ENCODE peak calls at places on chromosomes 6 and 20, in ten cellular contexts. G is IMR-90, T is heart left ventricle, O is ovary, L is uterus, U is sigmoid colon, D is body of pancreas, Q is tibial nerve, W is transverse colon, M is Peyer's patch. P is an unnamed sample. For H3K4me1, the result is how much of the 10 kb centered on the place peaks cover.

GRCh38 chr20:6395695-6396094 is 272.9 kb upstream of the FERMT1 start:
- DNase-seq in G (peak), T (no peak), O (no peak), L (no peak), U (no peak), D (no peak), Q (no peak), W (no peak), M (no peak), P (no peak)

GRCh38 chr20:44035924-44036323 is 121.3 kb downstream of the TOX2 start:
- DNase-seq in G (no peak), T (no peak), O (no peak), L (no peak), U (peak), D (no peak), Q (no peak), W (no peak), M (no peak), P (no peak)

GRCh38 chr6:157712585-157713295 is 110.3 kb upstream of the SNX9 start:
- DNase-seq in G (no peak), T (no peak), O (no peak), L (no peak), U (no peak), D (no peak), Q (no peak), W (no peak), M (no peak), P (no peak)

GRCh38 chr6:104227502-104227901 is 632.2 kb downstream of the HACE1 start:
- DNase-seq in G (no peak), T (no peak), O (no peak), L (no peak), U (no peak), D (no peak), Q (no peak), W (no peak), M (no peak), P (no peak)

GRCh38 chr6:165729307-165729936 is 66.4 kb upstream of the PDE10A start:
- DNase-seq in G (peak), T (no peak), O (peak), L (no peak), U (no peak), D (peak), Q (no peak), W (peak), M (no peak), P (no peak)

GRCh38 chr6:80528115-80528514 is 421.6 kb downstream of the BCKDHB start:
- DNase-seq in G (peak), T (no peak), O (no peak), L (no peak), U (no peak), D (no peak), Q (no peak), W (no peak), M (no peak), P (no peak)

GRCh38 chr20:44187054-44187762 is at the start of gene JPH2:
- DNase-seq in G (peak), T (peak), O (peak), L (peak), U (peak), D (peak), Q (no peak), W (peak), M (no peak), P (peak)

GRCh38 chr6:159665868-159666635 is 27.0 kb downstream of the SOD2 start:
- DNase-seq in G (peak), T (no peak), O (no peak), L (no peak), U (no peak), D (no peak), Q (no peak), W (no peak), M (no peak), P (no peak)

GRCh38 chr6:154508573-154509375 is 1.7 kb downstream of the CNKSR3 start:
- DNase-seq in G (peak), T (no peak), O (no peak), L (no peak), U (peak), D (no peak), Q (no peak), W (peak), M (no peak), P (no peak)

GRCh38 chr20:1946762-1947534 is 46.9 kb downstream of the PDYN start:
- DNase-seq in G (peak), T (no peak), O (peak), L (peak), U (peak), D (peak), Q (no peak), W (no peak), M (peak), P (peak)

GRCh38 chr20:13960525-13960924 is 29.9 kb downstream of the SEL1L2 start:
- DNase-seq in G (no peak), T (no peak), O (no peak), L (no peak), U (no peak), D (no peak), Q (no peak), W (no peak), M (no peak), P (no peak)

GRCh38 chr6:299050-299980 is 7.0 kb downstream of the DUSP22 start:
- DNase-seq in G (peak), T (no peak), O (no peak), L (no peak), U (no peak), D (peak), Q (no peak), W (no peak), M (no peak), P (no peak)

GRCh38 chr6:108831104-108831503 is 17.1 kb upstream of the ARMC2 start:
- DNase-seq in G (no peak), T (no peak), O (no peak), L (no peak), U (no peak), D (no peak), Q (no peak), W (no peak), M (no peak), P (no peak)

GRCh38 chr20:41133709-41134361 is 3.5 kb upstream of the PLCG1 start:
- DNase-seq in G (peak), T (no peak), O (no peak), L (no peak), U (no peak), D (no peak), Q (no peak), W (peak), M (peak), P (no peak)

GRCh38 chr6:145887969-145888368 is 73.4 kb upstream of the FBXO30 start:
- DNase-seq in G (peak), T (no peak), O (no peak), L (no peak), U (peak), D (no peak), Q (no peak), W (no peak), M (no peak), P (no peak)

GRCh38 chr6:157989541-157990289 is 8.1 kb downstream of the SYNJ2 start:
- DNase-seq in G (peak), T (peak), O (peak), L (peak), U (peak), D (peak), Q (no peak), W (peak), M (no peak), P (peak)

GRCh38 chr6:157172830-157173536 is 150.3 kb downstream of the TMEM242 start:
- DNase-seq in G (no peak), T (no peak), O (no peak), L (no peak), U (no peak), D (no peak), Q (no peak), W (no peak), M (no peak), P (no peak)

GRCh38 chr20:61932711-61933480 is 132.8 kb downstream of the TAF4 start:
- DNase-seq in G (no peak), T (no peak), O (no peak), L (no peak), U (peak), D (peak), Q (peak), W (no peak), M (no peak), P (no peak)

GRCh38 chr6:163532526-163533078 is 118.1 kb downstream of the QKI start:
- DNase-seq in G (no peak), T (no peak), O (no peak), L (no peak), U (no peak), D (no peak), Q (no peak), W (no peak), M (no peak), P (no peak)

GRCh38 chr6:19759117-19759880 is 77.9 kb upstream of the ID4 start:
- DNase-seq in G (peak), T (no peak), O (no peak), L (no peak), U (no peak), D (no peak), Q (no peak), W (no peak), M (no peak), P (no peak)

GRCh38 chr20:38143646-38144554 is 21.2 kb downstream of the TGM2 start:
- DNase-seq in G (peak), T (no peak), O (peak), L (peak), U (no peak), D (peak), Q (no peak), W (peak), M (no peak), P (no peak)

GRCh38 chr6:161003336-161003735 is 11.8 kb downstream of the MAP3K4 start:
- DNase-seq in G (peak), T (no peak), O (no peak), L (no peak), U (no peak), D (no peak), Q (no peak), W (no peak), M (no peak), P (no peak)

GRCh38 chr20:38581013-38581412 is at the start of gene ADIG:
- DNase-seq in G (no peak), T (peak), O (no peak), L (no peak), U (no peak), D (peak), Q (no peak), W (no peak), M (no peak), P (no peak)

GRCh38 chr20:1467355-1468116 is 887 bp upstream of the NSFL1C start:
- DNase-seq in G (no peak), T (no peak), O (no peak), L (no peak), U (no peak), D (peak), Q (no peak), W (peak), M (peak), P (peak)

GRCh38 chr6:129901910-129902309 is 40.8 kb upstream of the TMEM244 start:
- DNase-seq in G (peak), T (no peak), O (no peak), L (no peak), U (no peak), D (no peak), Q (no peak), W (no peak), M (no peak), P (no peak)

GRCh38 chr6:153357391-153357790 is 226.3 kb upstream of the RGS17 start:
- DNase-seq in G (no peak), T (no peak), O (no peak), L (no peak), U (no peak), D (no peak), Q (no peak), W (no peak), M (no peak), P (no peak)

GRCh38 chr6:31083742-31084354 is 28.5 kb downstream of the C6orf15 start:
- DNase-seq in G (peak), T (peak), O (peak), L (no peak), U (no peak), D (no peak), Q (no peak), W (peak), M (peak), P (peak)

GRCh38 chr6:88480822-88481221 is 314.7 kb upstream of the CNR1 start:
- DNase-seq in G (no peak), T (no peak), O (no peak), L (no peak), U (no peak), D (no peak), Q (no peak), W (no peak), M (no peak), P (no peak)

GRCh38 chr6:130466744-130467052 is 100.9 kb downstream of the TMEM200A start:
- DNase-seq in G (peak), T (no peak), O (no peak), L (no peak), U (no peak), D (no peak), Q (no peak), W (no peak), M (no peak), P (no peak)

GRCh38 chr20:37574199-37574890 is 46.7 kb upstream of the BLCAP start:
- DNase-seq in G (no peak), T (no peak), O (no peak), L (no peak), U (peak), D (no peak), Q (no peak), W (no peak), M (no peak), P (no peak)

GRCh38 chr6:101806241-101806640 is 412.7 kb downstream of the GRIK2 start:
- DNase-seq in G (peak), T (no peak), O (no peak), L (no peak), U (no peak), D (no peak), Q (no peak), W (no peak), M (no peak), P (no peak)

GRCh38 chr6:22569281-22570184 is at the start of gene HDGFL1:
- DNase-seq in G (no peak), T (no peak), O (no peak), L (no peak), U (no peak), D (peak), Q (no peak), W (no peak), M (no peak), P (no peak)

GRCh38 chr20:62370115-62370806 is 3.1 kb upstream of the LAMA5 start:
- DNase-seq in G (peak), T (peak), O (no peak), L (no peak), U (no peak), D (no peak), Q (peak), W (no peak), M (no peak), P (no peak)

GRCh38 chr6:43271944-43272343 is 26.1 kb upstream of the SLC22A7 start:
- DNase-seq in G (no peak), T (no peak), O (no peak), L (no peak), U (no peak), D (no peak), Q (no peak), W (no peak), M (no peak), P (no peak)

GRCh38 chr6:43274916-43275597 is 23.0 kb upstream of the SLC22A7 start:
- DNase-seq in G (no peak), T (no peak), O (no peak), L (no peak), U (no peak), D (peak), Q (no peak), W (peak), M (no peak), P (no peak)

GRCh38 chr6:43274127-43274915 is 23.7 kb upstream of the SLC22A7 start:
- DNase-seq in G (no peak), T (no peak), O (no peak), L (no peak), U (no peak), D (no peak), Q (no peak), W (no peak), M (no peak), P (no peak)

GRCh38 chr6:43275782-43276179 is 22.3 kb upstream of the SLC22A7 start:
- DNase-seq in G (no peak), T (no peak), O (no peak), L (no peak), U (no peak), D (no peak), Q (no peak), W (no peak), M (no peak), P (no peak)

DNA sequence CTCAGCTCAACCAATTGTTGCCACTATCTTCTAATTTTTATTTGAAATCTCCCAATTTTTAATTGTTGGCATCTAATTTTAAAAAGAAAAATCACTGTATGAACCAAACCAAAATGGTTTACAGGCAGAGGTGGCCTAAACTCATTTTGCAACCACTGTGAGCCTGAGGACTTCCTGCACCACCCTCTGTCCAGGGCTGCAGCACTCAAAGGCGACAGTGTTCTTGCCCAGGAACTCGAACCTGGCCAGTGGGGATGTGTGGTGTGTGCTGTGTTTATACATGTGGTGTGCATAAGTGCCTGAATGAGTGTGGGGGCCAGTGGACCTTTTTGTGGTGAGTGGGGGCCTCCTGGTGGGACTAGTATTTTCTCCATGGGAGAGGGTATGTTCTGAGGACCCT is 24.4 kb upstream of the SLC22A7 start:
- DNase-seq in G (no peak), T (no peak), O (no peak), L (no peak), U (no peak), D (no peak), Q (no peak), W (no peak), M (no peak), P (no peak)
- H3K4me1 ChIP-seq in G (under half), T (under half), O (under half), L (under half), U (under half), D (under half), Q (under half), W (half or more), M (under half), P (under half)

DNA sequence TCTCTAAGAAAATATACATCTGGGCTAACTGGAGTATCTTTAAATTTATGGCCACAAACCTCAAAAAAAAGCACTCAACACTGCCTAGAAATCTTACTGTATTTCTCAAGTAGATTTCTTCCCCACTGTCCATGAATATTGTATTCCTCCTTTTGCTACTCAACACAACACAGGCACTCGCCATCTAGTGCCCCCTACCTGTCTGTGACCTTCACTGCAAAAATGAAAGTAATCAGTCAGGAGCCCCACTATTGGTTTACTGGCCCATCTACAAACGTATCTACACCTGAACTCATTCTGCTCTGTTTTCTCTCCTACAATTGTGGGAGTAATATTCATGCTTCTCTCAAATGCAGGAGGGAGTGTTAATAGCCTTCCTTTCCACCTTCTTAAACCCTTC is 58.3 kb downstream of the LY86 start:
- DNase-seq in G (no peak), T (no peak), O (no peak), L (no peak), U (no peak), D (no peak), Q (no peak), W (no peak), M (no peak), P (no peak)
- TF ChIP-seq CTCF in G (no peak), T (no peak), O (no peak), L (no peak), U (no peak), D (no peak), Q (no peak), W (no peak), M (no peak), P (no peak)

GRCh38 chr6:43770417-43771209 is 602 bp downstream of the VEGFA start:
- DNase-seq in G (peak), T (peak), O (peak), L (peak), U (peak), D (peak), Q (peak), W (peak), M (peak), P (peak)
- TF ChIP-seq POLR2A in G (no peak), T (peak), O (no peak), L (peak), U (peak), D (peak), Q (peak), W (peak), M (peak), P (peak)

GRCh38 chr20:54138427-54138826 is 35.4 kb downstream of the CYP24A1 start:
- DNase-seq in G (no peak), T (no peak), O (no peak), L (no peak), U (no peak), D (no peak), Q (no peak), W (no peak), M (no peak), P (no peak)

GRCh38 chr20:54134445-54135220 is 39.2 kb downstream of the CYP24A1 start:
- DNase-seq in G (peak), T (no peak), O (no peak), L (no peak), U (no peak), D (no peak), Q (no peak), W (no peak), M (no peak), P (no peak)

GRCh38 chr20:54140067-54140466 is 33.7 kb downstream of the CYP24A1 start:
- DNase-seq in G (no peak), T (no peak), O (no peak), L (no peak), U (no peak), D (no peak), Q (no peak), W (no peak), M (no peak), P (no peak)

GRCh38 chr20:54139188-54139587 is 34.6 kb downstream of the CYP24A1 start:
- DNase-seq in G (no peak), T (no peak), O (no peak), L (no peak), U (no peak), D (no peak), Q (no peak), W (no peak), M (no peak), P (no peak)

DNA sequence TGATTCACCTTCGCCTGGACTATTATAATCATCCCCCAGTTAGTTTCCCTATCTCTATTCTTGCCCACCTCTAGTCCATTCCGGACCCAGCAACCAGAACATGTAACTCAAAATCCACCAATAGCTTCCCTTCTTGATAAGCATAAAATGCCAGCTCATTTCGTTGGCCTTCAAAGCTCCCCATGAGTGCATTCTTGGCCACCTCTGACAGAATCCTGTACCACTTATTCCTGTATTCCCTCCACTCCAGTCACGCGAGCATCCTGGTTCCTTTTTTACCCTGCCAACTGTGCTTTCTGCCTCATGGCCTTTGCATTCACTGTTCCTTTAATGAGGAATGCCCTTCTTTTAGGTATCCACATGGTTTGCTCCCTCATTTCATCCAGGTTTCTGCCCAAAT is 36.7 kb downstream of the CYP24A1 start:
- DNase-seq in G (no peak), T (no peak), O (no peak), L (no peak), U (no peak), D (no peak), Q (no peak), W (no peak), M (no peak), P (no peak)
- H3K4me1 ChIP-seq in G (under half), T (under half), O (under half), L (under half), U (under half), D (under half), Q (under half), W (under half), M (under half), P (under half)

P was measured in gastrocnemius medialis.